ENCODE peak calls at places on chromosomes 13 and 19, in seven cellular contexts. One of them, this sample, is unnamed.

GRCh38 chr19:1131718-1132552 is 28.1 kb downstream of the GPX4 start:
- DNase-seq in adipocyte: peak
- DNase-seq in KBM-7: peak
- DNase-seq in HEK293T: no peak
- DNase-seq in activated CD4-positive, alpha-beta T cell treated with anti-CD3 and anti-CD28 coated beads for 24 hours: peak
- DNase-seq in HS-27A: peak
- DNase-seq in GM03348: peak
- DNase-seq in this sample: peak

GRCh38 chr19:48656840-48657474 is 11.0 kb upstream of the CA11 start:
- DNase-seq in activated CD4-positive, alpha-beta T cell treated with anti-CD3 and anti-CD28 coated beads for 24 hours: no peak
- DNase-seq in GM03348: peak
- DNase-seq in HEK293T: no peak
- DNase-seq in adipocyte: peak
- DNase-seq in KBM-7: no peak
- DNase-seq in HS-27A: peak
- DNase-seq in this sample: no peak

GRCh38 chr13:26259634-26260033 is 5.7 kb downstream of the CDK8 start:
- DNase-seq in HEK293T: no peak
- DNase-seq in KBM-7: no peak
- DNase-seq in activated CD4-positive, alpha-beta T cell treated with anti-CD3 and anti-CD28 coated beads for 24 hours: no peak
- DNase-seq in adipocyte: no peak
- DNase-seq in GM03348: no peak
- DNase-seq in HS-27A: no peak
- DNase-seq in this sample: no peak

GRCh38 chr13:113864303-113864890 is 521 bp upstream of the GAS6 start:
- DNase-seq in adipocyte: peak
- DNase-seq in activated CD4-positive, alpha-beta T cell treated with anti-CD3 and anti-CD28 coated beads for 24 hours: no peak
- DNase-seq in HEK293T: no peak
- DNase-seq in GM03348: peak
- DNase-seq in HS-27A: no peak
- DNase-seq in KBM-7: no peak
- DNase-seq in this sample: no peak

GRCh38 chr13:25232937-25233515 is 54.3 kb downstream of the MTMR6 start:
- DNase-seq in GM03348: peak
- DNase-seq in HEK293T: peak
- DNase-seq in adipocyte: peak
- DNase-seq in activated CD4-positive, alpha-beta T cell treated with anti-CD3 and anti-CD28 coated beads for 24 hours: no peak
- DNase-seq in KBM-7: peak
- DNase-seq in HS-27A: no peak
- DNase-seq in this sample: no peak

GRCh38 chr13:60139272-60139671 is 24.5 kb downstream of the DIAPH3 start:
- DNase-seq in adipocyte: peak
- DNase-seq in KBM-7: no peak
- DNase-seq in GM03348: no peak
- DNase-seq in HEK293T: no peak
- DNase-seq in HS-27A: no peak
- DNase-seq in activated CD4-positive, alpha-beta T cell treated with anti-CD3 and anti-CD28 coated beads for 24 hours: no peak
- DNase-seq in this sample: no peak

GRCh38 chr19:39407644-39408391 is 1.2 kb downstream of the ZFP36 start:
- DNase-seq in adipocyte: peak
- DNase-seq in GM03348: peak
- DNase-seq in KBM-7: peak
- DNase-seq in activated CD4-positive, alpha-beta T cell treated with anti-CD3 and anti-CD28 coated beads for 24 hours: no peak
- DNase-seq in HS-27A: no peak
- DNase-seq in HEK293T: no peak
- DNase-seq in this sample: no peak

GRCh38 chr13:20295956-20296355 is 63.8 kb upstream of the GJB6 start:
- DNase-seq in activated CD4-positive, alpha-beta T cell treated with anti-CD3 and anti-CD28 coated beads for 24 hours: no peak
- DNase-seq in HEK293T: no peak
- DNase-seq in adipocyte: no peak
- DNase-seq in HS-27A: no peak
- DNase-seq in GM03348: no peak
- DNase-seq in KBM-7: no peak
- DNase-seq in this sample: no peak

GRCh38 chr19:16301999-16302694 is 22.5 kb upstream of the KLF2 start:
- DNase-seq in KBM-7: no peak
- DNase-seq in adipocyte: no peak
- DNase-seq in HS-27A: no peak
- DNase-seq in GM03348: no peak
- DNase-seq in activated CD4-positive, alpha-beta T cell treated with anti-CD3 and anti-CD28 coated beads for 24 hours: no peak
- DNase-seq in HEK293T: no peak
- DNase-seq in this sample: no peak

GRCh38 chr19:1074512-1075283 is 7.7 kb downstream of the ARHGAP45 start:
- DNase-seq in activated CD4-positive, alpha-beta T cell treated with anti-CD3 and anti-CD28 coated beads for 24 hours: peak
- DNase-seq in HS-27A: no peak
- DNase-seq in HEK293T: no peak
- DNase-seq in adipocyte: no peak
- DNase-seq in GM03348: no peak
- DNase-seq in KBM-7: peak
- DNase-seq in this sample: no peak

GRCh38 chr19:13881692-13882418 is 4.9 kb downstream of the NANOS3 start:
- DNase-seq in HEK293T: no peak
- DNase-seq in activated CD4-positive, alpha-beta T cell treated with anti-CD3 and anti-CD28 coated beads for 24 hours: no peak
- DNase-seq in GM03348: peak
- DNase-seq in adipocyte: no peak
- DNase-seq in HS-27A: no peak
- DNase-seq in KBM-7: peak
- DNase-seq in this sample: no peak

GRCh38 chr13:72062566-72062965 is 195.6 kb upstream of the DACH1 start:
- DNase-seq in GM03348: no peak
- DNase-seq in adipocyte: no peak
- DNase-seq in HEK293T: no peak
- DNase-seq in activated CD4-positive, alpha-beta T cell treated with anti-CD3 and anti-CD28 coated beads for 24 hours: no peak
- DNase-seq in HS-27A: peak
- DNase-seq in KBM-7: no peak
- DNase-seq in this sample: peak

This sample was measured in H9.